ENCODE peak calls at places on chromosomes 13 and 19, in five cellular contexts. Z is colonic mucosa, A is uterus, E is vagina, T is psoas muscle. V is an unnamed sample.

GRCh38 chr19:35143231-35143715 is at the start of gene FXYD7:
- DNase-seq in T (no peak), A (no peak), Z (no peak), E (no peak), V (no peak)

GRCh38 chr19:45882652-45883585 is 3.0 kb downstream of the IRF2BP1 start:
- DNase-seq in E (no peak), Z (peak; percentile 93), A (peak; percentile 81), T (peak; percentile 82), V (no peak)

GRCh38 chr19:48999481-49000325 is 6.0 kb downstream of the RUVBL2 start:
- DNase-seq in E (no peak), T (peak; percentile 56), A (no peak), Z (peak; percentile 66), V (no peak)

GRCh38 chr13:32538234-32538620 is 368 bp downstream of the N4BP2L2 start:
- DNase-seq in E (no peak), Z (no peak), A (no peak), T (peak; percentile 27), V (peak; percentile 76)

GRCh38 chr19:21202865-21203494 is 61.1 kb downstream of the ZNF431 start:
- DNase-seq in A (no peak), E (no peak), T (no peak), Z (no peak), V (no peak)

GRCh38 chr19:7917292-7918061 is 2.7 kb upstream of the SNAPC2 start:
- DNase-seq in E (no peak), Z (no peak), T (no peak), A (peak; percentile 61), V (no peak)

GRCh38 chr13:49214917-49215376 is 5.2 kb upstream of the MLNR start:
- DNase-seq in T (peak; percentile 21), Z (peak; percentile 67), A (no peak), E (no peak), V (no peak)

GRCh38 chr19:10334340-10335148 is 1.2 kb upstream of the RAVER1 start:
- DNase-seq in A (peak; percentile 98), Z (peak; percentile 99), T (peak; percentile 95), E (no peak), V (peak; percentile 97)

GRCh38 chr13:42028113-42028799 is 20.2 kb upstream of the DGKH start:
- DNase-seq in E (no peak), A (no peak), Z (peak; percentile 84), T (no peak), V (no peak)

GRCh38 chr19:11849264-11849615 is 714 bp downstream of the ZNF439 start:
- DNase-seq in A (no peak), T (no peak), Z (no peak), E (no peak), V (no peak)

GRCh38 chr13:74136089-74136658 is 2.0 kb upstream of the KLF12 start:
- DNase-seq in Z (peak; percentile 51), T (peak; percentile 21), A (peak; percentile 29), E (no peak), V (peak; percentile 76)

GRCh38 chr19:19900574-19901444 is at the start of gene ZNF93:
- DNase-seq in E (peak; percentile 97), T (peak; percentile 91), Z (peak; percentile 97), A (peak; percentile 94), V (peak; percentile 96)

GRCh38 chr19:7930765-7931164 is 4.8 kb upstream of the CTXN1 start:
- DNase-seq in E (no peak), Z (no peak), A (no peak), T (no peak), V (no peak)

GRCh38 chr19:53965091-53965490 is 2.4 kb downstream of the CACNG8 start:
- DNase-seq in Z (no peak), T (no peak), A (no peak), E (no peak), V (no peak)

GRCh38 chr13:71659427-71659826 is 207.6 kb downstream of the DACH1 start:
- DNase-seq in A (no peak), Z (no peak), T (no peak), E (no peak), V (no peak)

GRCh38 chr19:31270897-31271568 is 78.2 kb downstream of the TSHZ3 start:
- DNase-seq in Z (no peak), A (peak; percentile 56), E (no peak), T (no peak), V (no peak)

GRCh38 chr13:112137144-112137543 is 70.2 kb downstream of the SOX1 start:
- DNase-seq in E (no peak), Z (no peak), A (no peak), T (no peak), V (no peak)

GRCh38 chr19:55460670-55461258 is 678 bp downstream of the ISOC2 start:
- DNase-seq in A (peak; percentile 90), T (peak; percentile 86), E (no peak), Z (peak; percentile 92), V (peak; percentile 88)

GRCh38 chr13:32446778-32447465 is 19.0 kb upstream of the N4BP2L1 start:
- DNase-seq in Z (no peak), E (no peak), A (no peak), T (no peak), V (no peak)

GRCh38 chr13:23922005-23922932 is 25.0 kb upstream of the C1QTNF9B start:
- DNase-seq in E (no peak), Z (no peak), T (no peak), A (no peak), V (no peak)

GRCh38 chr13:75194717-75195116 is 287.3 kb downstream of the TBC1D4 start:
- DNase-seq in Z (no peak), A (no peak), T (no peak), E (no peak), V (no peak)

GRCh38 chr19:38081547-38082255 is 142.3 kb downstream of the DPF1 start:
- DNase-seq in T (no peak), A (no peak), E (no peak), Z (no peak), V (no peak)

GRCh38 chr13:30191491-30192100 is 115.8 kb downstream of the KATNAL1 start:
- DNase-seq in A (no peak), T (no peak), E (peak; percentile 37), Z (no peak), V (no peak)

GRCh38 chr19:30083701-30084156 is 141.7 kb downstream of the URI1 start:
- DNase-seq in T (no peak), Z (no peak), E (no peak), A (no peak), V (no peak)

GRCh38 chr13:22049384-22049783 is 378.5 kb downstream of the FGF9 start:
- DNase-seq in A (no peak), E (no peak), T (no peak), Z (no peak), V (no peak)

GRCh38 chr19:40344422-40344821 is 3.8 kb downstream of the C19orf47 start:
- DNase-seq in T (no peak), Z (no peak), A (no peak), E (no peak), V (no peak)

DNA sequence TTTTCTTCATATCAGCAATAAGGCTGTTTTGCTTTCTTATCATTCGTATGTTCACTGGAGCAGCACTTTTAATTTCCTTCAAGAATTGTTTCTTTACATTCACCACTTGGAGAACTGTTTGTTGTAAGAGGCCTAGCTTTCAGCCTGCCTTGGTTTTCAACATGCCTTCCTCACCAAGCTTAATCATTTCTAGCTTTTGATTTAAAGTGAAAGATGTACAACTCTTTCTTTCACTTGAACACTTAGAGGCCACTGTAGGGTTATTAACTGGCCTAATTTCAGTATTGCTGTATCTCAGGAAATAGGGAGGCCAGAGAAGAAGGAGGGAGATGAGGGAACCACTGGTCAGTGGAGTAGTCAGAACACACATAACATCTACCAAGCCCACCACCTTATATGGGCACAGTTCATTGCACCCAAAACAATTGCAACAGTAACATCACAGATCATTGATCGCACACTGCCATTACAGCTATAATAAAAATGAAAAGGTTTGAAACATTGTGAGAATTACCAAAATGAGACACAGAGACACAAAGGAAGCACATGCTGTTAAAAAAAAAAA is 181.4 kb upstream of the TUBA3C start:
- DNase-seq in A (no peak), T (no peak), Z (no peak), E (no peak), V (no peak)
- TF ChIP-seq CTCF in A (no peak), T (no peak), Z (no peak), E (no peak), V (no peak)

DNA sequence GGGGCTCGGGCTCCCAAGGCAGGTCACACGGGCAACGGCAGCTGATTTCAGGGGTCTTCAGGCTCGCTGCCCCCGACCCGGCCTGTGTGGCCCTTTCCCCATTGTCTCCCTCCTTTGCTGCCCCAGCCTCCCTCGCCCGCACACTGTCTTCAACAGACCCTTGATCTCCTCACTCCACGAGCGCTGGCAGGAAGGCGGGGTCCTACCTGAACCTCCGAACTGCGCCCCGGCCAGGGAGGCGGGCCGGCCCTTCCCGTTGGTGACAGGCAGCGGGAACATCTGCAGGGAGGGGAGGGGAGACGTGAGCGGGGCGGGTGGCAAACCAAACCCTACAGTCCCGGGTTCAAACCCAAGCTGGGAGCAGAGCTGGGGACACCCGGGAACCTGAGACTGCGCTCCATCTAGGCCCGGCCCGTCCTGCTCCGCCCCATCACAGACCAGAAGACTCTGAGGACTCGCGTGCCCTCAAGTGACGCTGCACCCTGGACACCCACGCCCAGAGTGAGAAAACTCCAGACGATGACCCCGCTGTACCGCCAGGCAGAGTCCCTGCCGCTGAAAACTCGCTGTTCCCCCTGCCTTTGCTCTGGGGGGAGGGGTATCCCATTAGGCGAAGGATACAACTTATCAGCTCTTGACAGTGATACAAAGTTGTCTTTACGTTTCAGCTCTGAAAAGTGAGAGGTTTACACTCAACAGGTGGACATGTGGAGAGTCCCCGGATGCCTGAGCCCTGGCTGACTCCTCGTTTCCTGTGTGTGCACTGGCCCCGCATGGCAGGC is 6.1 kb downstream of the TCF3 start:
- DNase-seq in Z (no peak), T (no peak), A (no peak), E (no peak), V (no peak)
- H3K4me3 ChIP-seq in Z (no peak overlapping the region), T (no peak overlapping the region), A (no peak overlapping the region), E (no peak overlapping the region), V (no peak overlapping the region)

GRCh38 chr19:33841685-33842084 is 45.0 kb downstream of the KCTD15 start:
- DNase-seq in E (peak; percentile 81), Z (no peak), T (no peak), A (no peak), V (no peak)

GRCh38 chr19:33840783-33841182 is 44.1 kb downstream of the KCTD15 start:
- DNase-seq in Z (no peak), A (no peak), E (no peak), T (no peak), V (no peak)

GRCh38 chr19:33840382-33840781 is 43.7 kb downstream of the KCTD15 start:
- DNase-seq in T (no peak), Z (no peak), E (peak; percentile 52), A (no peak), V (no peak)

GRCh38 chr19:33849551-33850147 is 53.0 kb downstream of the KCTD15 start:
- DNase-seq in A (no peak), E (peak; percentile 82), T (no peak), Z (no peak), V (no peak)

GRCh38 chr19:33845498-33845897 is 48.8 kb downstream of the KCTD15 start:
- DNase-seq in A (no peak), Z (no peak), E (no peak), T (no peak), V (no peak)
- H3K27ac ChIP-seq in A (no peak overlapping the region), Z (no peak overlapping the region), E (no peak overlapping the region), T (no peak overlapping the region), V (no peak overlapping the region)

GRCh38 chr19:51798958-51799310 is 4.0 kb downstream of the FPR3 start:
- DNase-seq in E (no peak), Z (no peak), A (no peak), T (peak; percentile 45), V (no peak)

GRCh38 chr19:51794865-51795490 is at the start of gene FPR3:
- DNase-seq in T (no peak), Z (no peak), E (no peak), A (no peak), V (no peak)

GRCh38 chr19:51793994-51794393 is 963 bp upstream of the FPR3 start:
- DNase-seq in T (no peak), Z (no peak), A (no peak), E (no peak), V (no peak)

GRCh38 chr19:51798127-51798526 is 3.2 kb downstream of the FPR3 start:
- DNase-seq in A (no peak), Z (no peak), T (no peak), E (no peak), V (no peak)

GRCh38 chr19:51796195-51796679 is 1.3 kb downstream of the FPR3 start:
- DNase-seq in A (no peak), T (no peak), E (no peak), Z (no peak), V (no peak)
- TF ChIP-seq CTCF in A (no peak), T (no peak), E (no peak), Z (no peak), V (no peak)

V was measured in coronary artery.